ENCODE peak calls at places on chromosome 20, in seven cellular contexts. U, R, Q, J, S, K and W are unnamed samples.

GRCh38 chr20:931401-931800 is 15.3 kb upstream of the ANGPT4 start:
- DNase-seq in U (no peak), R (no peak), Q (no peak), J (no peak), S (no peak), K (no peak), W (no peak)

GRCh38 chr20:39451386-39451785 is 489.2 kb downstream of the DHX35 start:
- DNase-seq in U (no peak), R (no peak), Q (no peak), J (no peak), S (no peak), K (no peak), W (no peak)

GRCh38 chr20:11274137-11274536 is 600.3 kb upstream of the JAG1 start:
- DNase-seq in U (no peak), R (no peak), Q (no peak), J (no peak), S (no peak), K (peak; percentile 31), W (peak; percentile 36)

GRCh38 chr20:4555188-4555893 is 166.4 kb upstream of the PRND start:
- DNase-seq in U (no peak), R (no peak), Q (no peak), J (no peak), S (no peak), K (peak; percentile 61), W (no peak)

GRCh38 chr20:57783956-57784837 is 74.4 kb upstream of the PMEPA1 start:
- DNase-seq in U (no peak), R (no peak), Q (no peak), J (no peak), S (no peak), K (no peak), W (no peak)

GRCh38 chr20:39081255-39081654 is 119.1 kb downstream of the DHX35 start:
- DNase-seq in U (peak; percentile 68), R (peak; percentile 75), Q (peak; percentile 80), J (peak; percentile 92), S (peak; percentile 95), K (peak; percentile 52), W (peak; percentile 89)

GRCh38 chr20:8291200-8291599 is 159.1 kb downstream of the PLCB1 start:
- DNase-seq in U (no peak), R (no peak), Q (no peak), J (no peak), S (no peak), K (no peak), W (no peak)

GRCh38 chr20:49579874-49580817 is 12.2 kb upstream of the PTGIS start:
- DNase-seq in U (no peak), R (no peak), Q (no peak), J (no peak), S (no peak), K (no peak), W (no peak)

GRCh38 chr20:47607208-47607613 is 105.5 kb downstream of the NCOA3 start:
- DNase-seq in U (no peak), R (no peak), Q (no peak), J (no peak), S (no peak), K (no peak), W (no peak)

GRCh38 chr20:21534453-21534852 is 20.6 kb upstream of the NKX2-2 start:
- DNase-seq in U (no peak), R (no peak), Q (no peak), J (no peak), S (no peak), K (no peak), W (no peak)

GRCh38 chr20:48791014-48791413 is 36.8 kb downstream of the PREX1 start:
- DNase-seq in U (no peak), R (no peak), Q (no peak), J (no peak), S (no peak), K (no peak), W (no peak)

GRCh38 chr20:48759631-48760245 is 68.1 kb downstream of the PREX1 start:
- DNase-seq in U (no peak), R (no peak), Q (no peak), J (no peak), S (no peak), K (no peak), W (no peak)

GRCh38 chr20:16066571-16066970 is 506.7 kb downstream of the KIF16B start:
- DNase-seq in U (no peak), R (no peak), Q (no peak), J (no peak), S (no peak), K (no peak), W (no peak)

GRCh38 chr20:8663424-8663823 is 405.5 kb upstream of the PLCB4 start:
- DNase-seq in U (no peak), R (no peak), Q (no peak), J (no peak), S (no peak), K (no peak), W (no peak)

GRCh38 chr20:25274891-25275812 is 27.3 kb downstream of the PYGB start:
- DNase-seq in U (no peak), R (no peak), Q (peak; percentile 71), J (no peak), S (no peak), K (no peak), W (no peak)

GRCh38 chr20:19773471-19773870 is 15.4 kb downstream of the RIN2 start:
- DNase-seq in U (no peak), R (no peak), Q (no peak), J (no peak), S (no peak), K (no peak), W (no peak)
- TF ChIP-seq CTCF in U (no peak), R (no peak), Q (no peak), J (no peak), S (no peak), K (no peak), W (no peak)

GRCh38 chr20:23048283-23049200 is 930 bp downstream of the THBD start:
- DNase-seq in U (no peak), R (peak; percentile 25), Q (peak; percentile 91), J (peak; percentile 52), S (no peak), K (peak; percentile 4), W (peak; percentile 62)

GRCh38 chr20:23052904-23053303 is 3.4 kb upstream of the THBD start:
- DNase-seq in U (no peak), R (no peak), Q (no peak), J (no peak), S (no peak), K (no peak), W (no peak)

GRCh38 chr20:23049933-23050838 is 714 bp upstream of the THBD start:
- DNase-seq in U (peak; percentile 40), R (peak; percentile 15), Q (peak; percentile 87), J (peak; percentile 47), S (no peak), K (no peak), W (peak; percentile 39)

GRCh38 chr20:23049201-23049932 is at the start of gene THBD:
- DNase-seq in U (peak; percentile 47), R (no peak), Q (peak; percentile 93), J (no peak), S (peak; percentile 95), K (no peak), W (peak; percentile 48)

DNA sequence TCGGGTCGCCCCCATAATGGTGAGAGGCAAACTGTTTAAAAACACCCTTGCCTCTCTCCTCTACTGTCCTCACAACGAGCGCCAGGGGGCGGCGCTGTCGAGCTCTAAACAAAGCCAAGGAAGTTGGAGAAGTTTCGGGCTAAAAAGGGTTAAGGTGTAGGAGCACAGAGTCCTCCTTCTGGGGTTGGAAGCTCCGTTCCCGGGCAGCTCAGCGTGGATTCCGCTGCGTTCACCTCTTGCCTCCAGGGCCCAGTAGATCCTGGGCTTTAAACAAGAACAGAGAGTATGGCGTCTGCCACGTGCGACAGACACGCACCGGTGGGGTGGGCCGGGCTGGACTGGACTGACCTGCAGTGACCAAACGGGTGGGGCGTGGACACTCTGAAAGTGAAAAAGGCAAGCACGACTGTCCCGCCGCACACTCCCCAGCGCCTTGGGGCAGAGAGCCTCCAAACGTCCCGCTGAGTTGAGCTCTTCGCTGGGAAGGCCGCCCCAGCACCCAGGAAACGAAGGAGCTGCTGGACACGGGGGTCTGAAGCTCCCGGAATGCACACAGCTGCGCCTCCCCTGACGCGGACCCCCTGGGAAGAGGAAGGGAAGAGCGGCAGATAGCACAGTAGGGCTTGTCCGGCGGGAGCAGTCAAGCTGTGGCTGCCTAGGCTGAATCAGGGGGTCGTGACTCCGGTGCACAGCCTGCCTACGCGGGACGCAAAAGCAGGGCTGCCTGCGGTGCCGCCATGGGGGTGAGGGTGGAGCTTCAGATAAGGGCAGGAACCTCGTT is 1.6 kb upstream of the THBD start:
- DNase-seq in U (peak; percentile 74), R (peak; percentile 83), Q (peak; percentile 91), J (peak; percentile 89), S (no peak), K (peak; percentile 5), W (peak; percentile 88)
- TF ChIP-seq CTCF in U (peak; percentile 61), R (peak; percentile 80), Q (peak; percentile 77), J (peak; percentile 79), S (peak; percentile 52), K (peak; percentile 53), W (peak; percentile 78)

DNA sequence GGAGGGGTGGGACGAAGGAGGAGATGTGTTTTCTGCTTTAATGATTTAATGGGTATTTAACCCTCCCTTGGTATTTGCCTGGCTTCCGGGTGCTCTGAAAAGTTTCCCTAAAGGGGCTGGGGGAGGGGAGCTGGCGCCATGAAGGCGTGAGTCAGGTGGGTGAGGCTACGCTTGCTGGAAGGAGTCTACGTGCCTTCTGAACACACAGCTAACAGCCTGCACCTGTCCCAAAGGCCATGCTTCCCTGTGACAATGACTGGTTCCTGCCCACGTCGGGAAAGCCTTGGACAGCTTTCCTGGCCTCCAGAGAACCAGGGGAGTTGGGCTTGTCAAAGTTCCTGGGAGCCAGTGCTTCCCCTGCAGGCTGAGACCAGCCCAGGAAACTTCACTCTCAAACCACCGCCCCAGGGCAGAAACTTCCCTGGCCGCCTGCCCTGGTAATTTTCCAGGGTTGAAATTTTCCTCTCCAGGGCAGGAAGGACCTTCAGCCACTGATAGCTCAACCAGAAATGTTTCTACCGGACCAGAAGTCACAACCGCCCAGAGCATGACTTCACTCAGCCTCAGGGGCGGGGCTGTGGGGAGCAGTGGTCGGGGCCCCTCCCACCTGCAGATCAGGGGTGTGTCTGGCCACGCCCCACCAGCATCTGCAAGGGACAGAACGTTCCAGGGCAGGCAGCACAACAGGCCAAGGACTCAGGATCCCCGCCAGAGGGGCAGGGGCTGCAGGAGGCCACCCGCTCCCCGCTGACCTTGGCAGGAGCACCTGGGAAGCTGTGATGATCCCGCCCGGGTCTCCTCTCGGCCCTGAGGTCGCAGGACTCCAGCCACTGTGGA is 18.6 kb upstream of the SLCO4A1 start:
- DNase-seq in U (peak; percentile 86), R (peak; percentile 43), Q (peak; percentile 96), J (peak; percentile 84), S (peak; percentile 98), K (peak; percentile 94), W (peak; percentile 86)
- TF ChIP-seq CTCF in U (no peak), R (no peak), Q (no peak), J (no peak), S (no peak), K (no peak), W (no peak)

GRCh38 chr20:62900052-62900691 is 26.1 kb downstream of the DIDO1 start:
- DNase-seq in U (peak; percentile 77), R (peak; percentile 55), Q (peak; percentile 87), J (peak; percentile 78), S (no peak), K (no peak), W (peak; percentile 78)

GRCh38 chr20:62898093-62898964 is 28.0 kb downstream of the DIDO1 start:
- DNase-seq in U (no peak), R (no peak), Q (no peak), J (no peak), S (no peak), K (no peak), W (no peak)

GRCh38 chr20:62898970-62899632 is 27.2 kb downstream of the DIDO1 start:
- DNase-seq in U (no peak), R (no peak), Q (no peak), J (no peak), S (no peak), K (no peak), W (no peak)

GRCh38 chr20:62900692-62901584 is 25.4 kb downstream of the DIDO1 start:
- DNase-seq in U (no peak), R (no peak), Q (no peak), J (no peak), S (no peak), K (no peak), W (no peak)

GRCh38 chr20:62899633-62900051 is 26.7 kb downstream of the DIDO1 start:
- DNase-seq in U (no peak), R (no peak), Q (no peak), J (no peak), S (no peak), K (no peak), W (no peak)
- TF ChIP-seq CTCF in U (no peak), R (peak; percentile 13), Q (no peak), J (no peak), S (peak; percentile 19), K (no peak), W (no peak)